ENCODE peak calls at places on chromosomes 4 and X, in eight cellular contexts. B is NCI-H774; S is thyroid gland; M is naive thymus-derived CD4-positive, alpha-beta T cell; W is GM23248; E is ovary; N is NCI-H2171 treated with DMSO at 0.1 percent for 48 hours; T is ELR. O is an unnamed sample.

GRCh38 chrX:70754169-70754843 is 154.2 kb downstream of the TEX11 start:
- DNase-seq in M (no peak), E (no peak), W (no peak), B (no peak), T (no peak), S (no peak), N (no peak), O (no peak)

GRCh38 chr4:121139533-121140222 is 24.4 kb downstream of the TNIP3 start:
- DNase-seq in B (no peak), E (no peak), N (no peak), M (no peak), W (peak), T (peak), S (no peak), O (no peak)

GRCh38 chr4:112898357-112899141 is 150.9 kb upstream of the ANK2 start:
- DNase-seq in B (no peak), M (no peak), W (peak), E (no peak), N (no peak), T (no peak), S (no peak), O (no peak)

GRCh38 chrX:427812-428725 is 41.4 kb upstream of the PPP2R3B start:
- DNase-seq in S (peak), B (no peak), E (no peak), T (peak), N (no peak), M (peak), W (peak), O (no peak)

GRCh38 chrX:118726887-118727685 is at the start of gene IL13RA1:
- DNase-seq in M (peak), S (peak), B (peak), W (peak), E (peak), T (peak), N (peak), O (no peak)

GRCh38 chr4:36208884-36209473 is 35.3 kb downstream of the ARAP2 start:
- DNase-seq in S (no peak), E (no peak), W (no peak), B (no peak), T (no peak), N (no peak), M (no peak), O (peak)

GRCh38 chrX:129791961-129792570 is 12.3 kb downstream of the SASH3 start:
- DNase-seq in N (peak), B (no peak), E (no peak), M (no peak), T (no peak), W (no peak), S (peak), O (no peak)

GRCh38 chr4:118920247-118920646 is 31.6 kb downstream of the SYNPO2 start:
- DNase-seq in W (no peak), M (no peak), B (no peak), S (peak), E (no peak), T (no peak), N (no peak), O (no peak)

GRCh38 chr4:106671711-106672110 is 303.1 kb upstream of the GIMD1 start:
- DNase-seq in W (peak), E (no peak), B (no peak), M (no peak), N (no peak), S (no peak), T (peak), O (no peak)

GRCh38 chrX:118373538-118373937 is 27.6 kb downstream of the WDR44 start:
- DNase-seq in E (no peak), T (no peak), S (no peak), N (no peak), W (peak), M (no peak), B (peak), O (no peak)

GRCh38 chr4:56155432-56155831 is 206.7 kb downstream of the CEP135 start:
- DNase-seq in B (no peak), M (no peak), W (no peak), N (no peak), E (no peak), T (no peak), S (no peak), O (no peak)

GRCh38 chr4:114563536-114564315 is 34.9 kb upstream of the UGT8 start:
- DNase-seq in M (no peak), W (peak), B (no peak), S (no peak), T (peak), N (no peak), E (no peak), O (no peak)

GRCh38 chr4:7842384-7843279 is 97.0 kb downstream of the AFAP1 start:
- DNase-seq in B (no peak), E (peak), S (no peak), M (no peak), T (peak), N (no peak), W (peak), O (no peak)

GRCh38 chr4:169132561-169133305 is 122.7 kb upstream of the CBR4 start:
- DNase-seq in B (no peak), E (no peak), W (peak), T (no peak), N (no peak), S (no peak), M (no peak), O (no peak)

GRCh38 chr4:172865531-172866127 is 303.0 kb upstream of the GALNT7 start:
- DNase-seq in E (no peak), N (no peak), T (no peak), B (no peak), W (no peak), S (no peak), M (no peak), O (no peak)

GRCh38 chr4:25177147-25177546 is 16.9 kb upstream of the SEPSECS start:
- DNase-seq in E (no peak), N (no peak), W (no peak), S (no peak), M (no peak), T (no peak), B (no peak), O (no peak)

GRCh38 chr4:140626982-140627381 is 58.2 kb upstream of the UCP1 start:
- DNase-seq in N (no peak), B (no peak), E (no peak), M (no peak), S (no peak), T (no peak), W (no peak), O (no peak)